ENCODE peak calls at places on chromosomes 2 and 18, in four cellular contexts. N, I, J and F are unnamed samples.

GRCh38 chr18:48195782-48196181 is 213.4 kb downstream of the ZBTB7C start:
- DNase-seq in J (no peak), N (no peak), I (no peak), F (no peak)

GRCh38 chr2:33153008-33153407 is 206.3 kb downstream of the LTBP1 start:
- DNase-seq in I (no peak), N (no peak), J (no peak), F (no peak)

GRCh38 chr18:13538630-13539029 is 187.7 kb downstream of the FAM210A start:
- DNase-seq in I (no peak), J (no peak), N (no peak), F (no peak)

GRCh38 chr2:95313296-95314265 is 16.4 kb downstream of the KCNIP3 start:
- DNase-seq in N (no peak), J (no peak), I (no peak), F (no peak)

GRCh38 chr18:5036523-5036922 is 160.5 kb downstream of the AKAIN1 start:
- DNase-seq in N (no peak), J (no peak), I (no peak), F (no peak)

GRCh38 chr18:49026501-49027378 is 76.0 kb upstream of the SMAD7 start:
- DNase-seq in N (no peak), J (peak), I (peak), F (no peak)

GRCh38 chr2:20453087-20453486 is 6.2 kb downstream of the RHOB start:
- DNase-seq in N (no peak), J (no peak), I (no peak), F (peak)

GRCh38 chr2:185857676-185858075 is 119.1 kb downstream of the FSIP2 start:
- DNase-seq in J (no peak), N (no peak), I (no peak), F (no peak)

GRCh38 chr2:241860184-241861078 is 1.7 kb upstream of the PDCD1 start:
- DNase-seq in J (no peak), N (peak), I (no peak), F (no peak)

GRCh38 chr18:8807502-8807833 is 102.1 kb downstream of the MTCL1 start:
- DNase-seq in N (no peak), I (no peak), J (no peak), F (no peak)

GRCh38 chr2:152762202-152762601 is 43.8 kb downstream of the ARL6IP6 start:
- DNase-seq in N (no peak), I (no peak), J (no peak), F (no peak)

GRCh38 chr2:81396417-81397019 is 1092.0 kb upstream of the LRRTM1 start:
- DNase-seq in N (no peak), I (no peak), J (no peak), F (no peak)

GRCh38 chr18:59067873-59068272 is 71.8 kb upstream of the SEC11C start:
- DNase-seq in I (no peak), N (no peak), J (no peak), F (no peak)

GRCh38 chr2:240426797-240427721 is 8.4 kb upstream of the GPC1 start:
- DNase-seq in I (no peak), J (no peak), N (peak), F (peak)

GRCh38 chr2:237708961-237709360 is 81.6 kb downstream of the LRRFIP1 start:
- DNase-seq in I (no peak), N (no peak), J (no peak), F (no peak)

GRCh38 chr2:27627963-27628766 is 647 bp downstream of the CCDC121 start:
- DNase-seq in J (no peak), N (no peak), I (no peak), F (peak)

GRCh38 chr2:11239718-11240462 is 84.6 kb downstream of the SLC66A3 start:
- DNase-seq in I (no peak), J (no peak), N (no peak), F (no peak)

GRCh38 chr18:63823516-63824219 is 48.5 kb downstream of the SERPINB7 start:
- DNase-seq in J (no peak), I (peak), N (no peak), F (no peak)

GRCh38 chr2:69625078-69625788 is 18.3 kb downstream of the AAK1 start:
- DNase-seq in N (no peak), J (no peak), I (no peak), F (no peak)

GRCh38 chr2:70371753-70372152 is 69.9 kb upstream of the FAM136A start:
- DNase-seq in I (no peak), N (no peak), J (no peak), F (no peak)

GRCh38 chr2:37167636-37168182 is 10.9 kb upstream of the EIF2AK2 start:
- DNase-seq in N (no peak), J (no peak), I (no peak), F (no peak)

GRCh38 chr18:10235553-10235952 is 218.9 kb upstream of the APCDD1 start:
- DNase-seq in N (no peak), J (no peak), I (no peak), F (no peak)

GRCh38 chr18:11857177-11857887 is 6.1 kb downstream of the CHMP1B start:
- DNase-seq in J (peak), N (peak), I (no peak), F (peak)

GRCh38 chr18:3118195-3119010 is 101.4 kb downstream of the MYOM1 start:
- DNase-seq in N (no peak), I (no peak), J (no peak), F (no peak)

GRCh38 chr2:71922091-71922490 is 225.6 kb downstream of the CYP26B1 start:
- DNase-seq in J (no peak), N (no peak), I (no peak), F (no peak)

GRCh38 chr18:3345452-3345851 is 83.5 kb downstream of the MYL12B start:
- DNase-seq in I (no peak), N (no peak), J (no peak), F (no peak)

GRCh38 chr2:190891913-190892312 is 11.3 kb downstream of the GLS start:
- DNase-seq in J (no peak), I (no peak), N (no peak), F (no peak)

GRCh38 chr18:44453505-44453904 is 227.2 kb upstream of the SETBP1 start:
- DNase-seq in I (no peak), N (no peak), J (no peak), F (no peak)

GRCh38 chr2:68853035-68853434 is 18.2 kb downstream of the BMP10 start:
- DNase-seq in N (no peak), I (no peak), J (no peak), F (no peak)

GRCh38 chr2:26838121-26838906 is 9.6 kb upstream of the DPYSL5 start:
- DNase-seq in N (no peak), J (no peak), I (no peak), F (no peak)

GRCh38 chr2:75587954-75588587 is 27.3 kb upstream of the EVA1A start:
- DNase-seq in I (no peak), J (no peak), N (no peak), F (no peak)

GRCh38 chr2:72917875-72918660 is 749 bp downstream of the EMX1 start:
- DNase-seq in I (no peak), N (no peak), J (no peak), F (no peak)

GRCh38 chr2:152500777-152501176 is 165.8 kb downstream of the FMNL2 start:
- DNase-seq in J (peak), N (no peak), I (no peak), F (peak)

GRCh38 chr2:105813045-105813315 is 68.3 kb downstream of the NCK2 start:
- DNase-seq in N (no peak), J (no peak), I (no peak), F (no peak)